ENCODE peak calls at places on chromosomes 3 and 15, in seven cellular contexts. W, Y, L, I, G, O and M are unnamed samples.

GRCh38 chr3:8840556-8840955 is 71.1 kb upstream of the OXTR start:
- DNase-seq in W (no peak), Y (peak; percentile 91), L (no peak), I (no peak), G (no peak), O (no peak), M (no peak)

GRCh38 chr3:176375519-176375918 is 821.8 kb downstream of the TBL1XR1 start:
- DNase-seq in W (no peak), Y (no peak), L (no peak), I (no peak), G (no peak), O (no peak), M (no peak)

GRCh38 chr3:5238545-5238944 is 51.0 kb downstream of the EDEM1 start:
- DNase-seq in W (no peak), Y (no peak), L (no peak), I (no peak), G (no peak), O (no peak), M (no peak)

GRCh38 chr3:183518446-183519185 is 36.9 kb downstream of the KLHL6 start:
- DNase-seq in W (no peak), Y (no peak), L (no peak), I (no peak), G (no peak), O (no peak), M (no peak)

GRCh38 chr3:128551872-128552271 is 58.9 kb upstream of the GATA2 start:
- DNase-seq in W (no peak), Y (peak; percentile 37), L (no peak), I (no peak), G (no peak), O (no peak), M (no peak)

GRCh38 chr3:161371441-161372320 is at the start of gene SPTSSB:
- DNase-seq in W (no peak), Y (peak; percentile 21), L (no peak), I (peak; percentile 43), G (peak; percentile 56), O (peak; percentile 81), M (peak; percentile 52)

GRCh38 chr3:186081678-186082077 is 27.2 kb downstream of the ETV5 start:
- DNase-seq in W (no peak), Y (no peak), L (no peak), I (no peak), G (no peak), O (no peak), M (no peak)

GRCh38 chr3:146581877-146582508 is 23.2 kb downstream of the PLSCR5 start:
- DNase-seq in W (no peak), Y (peak; percentile 65), L (no peak), I (no peak), G (no peak), O (no peak), M (no peak)

GRCh38 chr3:50600141-50600753 is 11.3 kb downstream of the CISH start:
- DNase-seq in W (no peak), Y (no peak), L (no peak), I (no peak), G (no peak), O (peak; percentile 82), M (no peak)

GRCh38 chr15:39028069-39028468 is 463.5 kb upstream of the RASGRP1 start:
- DNase-seq in W (no peak), Y (peak; percentile 18), L (no peak), I (no peak), G (no peak), O (no peak), M (no peak)

GRCh38 chr3:50267280-50267913 is 1.6 kb upstream of the SEMA3B start:
- DNase-seq in W (no peak), Y (peak; percentile 46), L (no peak), I (no peak), G (no peak), O (no peak), M (no peak)